ENCODE peak calls at places on chromosomes 13 and 19, in ten cellular contexts. N, B, T, Y, K, O, V, J, Z and Q are unnamed samples. For H3K4me1, the result is how much of the 10 kb centered on the place peaks cover.

GRCh38 chr13:30354481-30355404 is 47.4 kb upstream of the KATNAL1 start:
- DNase-seq in N (no peak), B (no peak), T (no peak), Y (no peak), K (no peak), O (no peak), V (peak), J (no peak), Z (no peak), Q (no peak)

GRCh38 chr19:29015569-29015968 is 197.4 kb downstream of the UQCRFS1 start:
- DNase-seq in N (no peak), B (no peak), T (no peak), Y (no peak), K (no peak), O (no peak), V (no peak), J (no peak), Z (no peak), Q (no peak)

GRCh38 chr19:30209617-30210600 is 162.3 kb upstream of the ZNF536 start:
- DNase-seq in N (no peak), B (no peak), T (no peak), Y (no peak), K (no peak), O (no peak), V (no peak), J (no peak), Z (no peak), Q (no peak)

GRCh38 chr13:112531263-112531794 is 56.6 kb downstream of the TUBGCP3 start:
- DNase-seq in N (peak), B (no peak), T (no peak), Y (no peak), K (no peak), O (no peak), V (no peak), J (no peak), Z (no peak), Q (no peak)

GRCh38 chr19:30718728-30719127 is 346.5 kb downstream of the ZNF536 start:
- DNase-seq in N (peak), B (peak), T (no peak), Y (no peak), K (no peak), O (peak), V (no peak), J (no peak), Z (no peak), Q (no peak)

GRCh38 chr19:32642771-32643170 is 32.2 kb downstream of the ANKRD27 start:
- DNase-seq in N (no peak), B (no peak), T (no peak), Y (peak), K (no peak), O (peak), V (no peak), J (no peak), Z (no peak), Q (no peak)

GRCh38 chr19:48900477-48901452 is 653 bp downstream of the NUCB1 start:
- DNase-seq in N (peak), B (no peak), T (no peak), Y (no peak), K (no peak), O (no peak), V (peak), J (no peak), Z (no peak), Q (no peak)

GRCh38 chr19:58538257-58539168 is 5.4 kb upstream of the TRIM28 start:
- DNase-seq in N (peak), B (peak), T (peak), Y (peak), K (no peak), O (no peak), V (no peak), J (no peak), Z (no peak), Q (no peak)

GRCh38 chr19:3780786-3781304 is 5.3 kb downstream of the MATK start:
- DNase-seq in N (no peak), B (no peak), T (no peak), Y (no peak), K (no peak), O (no peak), V (no peak), J (no peak), Z (no peak), Q (no peak)

GRCh38 chr13:114128348-114128623 is 4.1 kb downstream of the RASA3 start:
- DNase-seq in N (no peak), B (no peak), T (no peak), Y (no peak), K (peak), O (no peak), V (no peak), J (no peak), Z (no peak), Q (no peak)

GRCh38 chr13:20769834-20770233 is 3.9 kb downstream of the EEF1AKMT1 start:
- DNase-seq in N (no peak), B (no peak), T (no peak), Y (no peak), K (no peak), O (no peak), V (no peak), J (no peak), Z (no peak), Q (no peak)

GRCh38 chr19:48966541-48967345 is 1.6 kb downstream of the FTL start:
- DNase-seq in N (peak), B (no peak), T (no peak), Y (no peak), K (no peak), O (no peak), V (no peak), J (no peak), Z (no peak), Q (no peak)

GRCh38 chr19:15488489-15489226 is 9.4 kb upstream of the PGLYRP2 start:
- DNase-seq in N (no peak), B (no peak), T (no peak), Y (no peak), K (no peak), O (no peak), V (no peak), J (no peak), Z (peak), Q (no peak)

GRCh38 chr13:46296920-46297319 is 85.2 kb downstream of the LRRC63 start:
- DNase-seq in N (peak), B (no peak), T (no peak), Y (no peak), K (no peak), O (no peak), V (peak), J (no peak), Z (no peak), Q (no peak)

GRCh38 chr19:32287811-32288227 is 57.6 kb upstream of the ZNF507 start:
- DNase-seq in N (peak), B (peak), T (peak), Y (no peak), K (peak), O (peak), V (peak), J (peak), Z (peak), Q (peak)

GRCh38 chr13:36530050-36530789 is 97.9 kb downstream of the CCNA1 start:
- DNase-seq in N (peak), B (no peak), T (no peak), Y (no peak), K (no peak), O (no peak), V (peak), J (no peak), Z (peak), Q (peak)

GRCh38 chr19:3278749-3279148 is 54.3 kb downstream of the CELF5 start:
- DNase-seq in N (no peak), B (no peak), T (no peak), Y (no peak), K (no peak), O (no peak), V (no peak), J (no peak), Z (no peak), Q (no peak)

DNA sequence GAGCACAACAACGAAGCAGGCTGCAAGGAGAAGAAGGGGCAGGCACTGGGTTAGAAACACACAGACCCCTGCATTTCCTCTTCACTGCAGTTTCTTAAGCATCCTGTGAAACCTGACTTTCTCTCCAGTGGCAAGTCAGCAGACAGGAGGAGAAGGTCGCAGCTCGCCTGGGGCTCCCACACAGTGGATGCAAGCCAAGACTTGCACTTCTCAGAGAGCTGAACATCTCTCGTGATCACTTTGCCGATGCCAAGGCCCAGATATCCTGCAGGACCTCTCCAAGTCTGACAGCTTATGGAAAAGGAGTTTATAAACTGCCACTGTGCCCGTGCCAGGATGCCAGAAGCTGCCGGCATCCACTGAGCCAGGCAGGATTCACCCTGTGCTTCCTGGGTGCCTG is 18.4 kb downstream of the TMEM272 start:
- DNase-seq in N (no peak), B (no peak), T (no peak), Y (no peak), K (no peak), O (peak), V (no peak), J (no peak), Z (peak), Q (peak)
- H3K4me1 ChIP-seq in N (under half), B (under half), T (under half), Y (half or more), K (under half), O (under half), V (under half), J (under half), Z (under half), Q (under half)

GRCh38 chr19:36392916-36393673 is 14.1 kb upstream of the ZFP14 start:
- DNase-seq in N (no peak), B (no peak), T (no peak), Y (no peak), K (no peak), O (no peak), V (no peak), J (no peak), Z (no peak), Q (no peak)
- H3K4me3 ChIP-seq in N (no peak), B (no peak), T (no peak), Y (no peak), K (peak), O (no peak), V (no peak), J (no peak), Z (no peak), Q (no peak)

GRCh38 chr13:97306106-97306505 is 84.0 kb downstream of the MBNL2 start:
- DNase-seq in N (no peak), B (no peak), T (no peak), Y (no peak), K (no peak), O (no peak), V (no peak), J (no peak), Z (no peak), Q (no peak)
- H3K4me1 ChIP-seq in N (under half), B (under half), T (half or more), Y (under half), K (under half), O (under half), V (under half), J (half or more), Z (under half), Q (under half)

DNA sequence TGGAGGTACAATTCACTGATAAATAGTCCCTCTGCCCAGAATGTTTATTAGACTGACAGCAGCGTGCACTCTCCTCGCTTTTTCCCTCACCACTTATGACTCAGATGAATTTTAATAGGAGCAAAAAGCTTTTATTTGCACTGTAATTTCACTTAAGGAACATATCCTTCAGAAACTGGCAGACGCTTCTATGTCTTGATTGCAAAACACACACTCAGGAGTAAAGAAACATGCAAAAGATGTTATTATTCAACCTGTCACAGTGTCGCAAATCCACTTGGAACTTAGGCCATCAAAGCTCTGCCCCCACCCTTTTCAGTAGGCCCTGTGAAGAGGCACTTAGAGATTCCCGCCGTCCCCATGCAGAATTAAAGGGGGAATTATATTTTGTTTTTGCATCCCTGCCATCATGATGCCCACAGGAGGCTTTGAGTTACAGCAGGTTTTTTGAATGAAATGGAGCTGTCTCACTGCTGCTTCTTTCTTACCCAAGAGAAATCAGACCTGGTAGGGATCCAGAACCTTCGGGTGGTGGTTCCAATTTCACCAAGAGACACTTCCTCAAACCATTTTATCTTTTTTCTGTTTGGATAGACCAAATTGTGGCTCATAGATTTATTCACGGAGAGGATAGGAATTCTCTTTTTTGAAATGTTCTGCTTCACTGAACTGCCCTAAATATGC is 74.5 kb downstream of the GGACT start:
- DNase-seq in N (peak), B (no peak), T (no peak), Y (no peak), K (no peak), O (no peak), V (peak), J (no peak), Z (no peak), Q (no peak)
- H3K4me3 ChIP-seq in N (no peak), B (no peak), T (no peak), Y (no peak), K (no peak), O (no peak), V (no peak), J (no peak), Z (no peak), Q (no peak)

DNA sequence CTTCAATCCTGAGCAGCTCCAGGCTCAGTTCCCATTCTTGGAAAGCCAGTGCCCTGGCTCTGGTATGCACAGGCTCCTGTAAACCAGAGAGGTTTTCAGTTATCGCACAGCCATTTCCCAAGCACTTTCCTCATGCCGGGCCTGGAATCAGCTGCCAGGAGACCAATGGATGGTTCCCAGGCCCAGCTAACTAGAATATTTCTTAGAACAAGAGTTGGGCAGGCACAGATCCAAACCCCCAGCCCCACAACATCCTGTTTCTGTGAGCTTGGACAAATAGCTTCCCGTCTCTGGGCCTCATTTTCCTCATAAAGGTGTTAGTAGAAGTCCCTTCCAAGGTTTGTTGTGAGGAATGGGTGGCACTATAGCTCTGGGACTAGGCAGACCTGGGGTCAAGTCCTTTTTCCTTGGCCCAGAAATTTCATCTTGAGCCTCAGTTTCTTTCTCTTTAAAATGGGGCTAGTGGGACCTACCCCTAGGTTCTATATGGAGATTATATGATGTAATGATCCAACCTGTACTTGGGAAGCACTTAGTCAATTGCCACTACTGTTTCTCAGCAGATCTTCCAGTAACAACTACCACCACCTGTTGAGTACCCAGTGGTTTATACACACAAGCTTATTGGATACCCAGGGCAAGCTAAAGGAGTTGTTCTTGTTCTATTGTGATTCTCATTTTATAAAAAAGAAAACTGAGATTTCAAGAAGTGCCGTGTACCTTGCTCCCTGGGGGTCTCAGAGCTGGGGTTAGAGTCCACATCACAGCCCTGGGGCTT is 5.1 kb upstream of the CCDC97 start:
- DNase-seq in N (no peak), B (no peak), T (no peak), Y (no peak), K (no peak), O (no peak), V (no peak), J (no peak), Z (no peak), Q (no peak)
- H3K4me1 ChIP-seq in N (under half), B (under half), T (under half), Y (half or more), K (under half), O (under half), V (under half), J (under half), Z (under half), Q (under half)

DNA sequence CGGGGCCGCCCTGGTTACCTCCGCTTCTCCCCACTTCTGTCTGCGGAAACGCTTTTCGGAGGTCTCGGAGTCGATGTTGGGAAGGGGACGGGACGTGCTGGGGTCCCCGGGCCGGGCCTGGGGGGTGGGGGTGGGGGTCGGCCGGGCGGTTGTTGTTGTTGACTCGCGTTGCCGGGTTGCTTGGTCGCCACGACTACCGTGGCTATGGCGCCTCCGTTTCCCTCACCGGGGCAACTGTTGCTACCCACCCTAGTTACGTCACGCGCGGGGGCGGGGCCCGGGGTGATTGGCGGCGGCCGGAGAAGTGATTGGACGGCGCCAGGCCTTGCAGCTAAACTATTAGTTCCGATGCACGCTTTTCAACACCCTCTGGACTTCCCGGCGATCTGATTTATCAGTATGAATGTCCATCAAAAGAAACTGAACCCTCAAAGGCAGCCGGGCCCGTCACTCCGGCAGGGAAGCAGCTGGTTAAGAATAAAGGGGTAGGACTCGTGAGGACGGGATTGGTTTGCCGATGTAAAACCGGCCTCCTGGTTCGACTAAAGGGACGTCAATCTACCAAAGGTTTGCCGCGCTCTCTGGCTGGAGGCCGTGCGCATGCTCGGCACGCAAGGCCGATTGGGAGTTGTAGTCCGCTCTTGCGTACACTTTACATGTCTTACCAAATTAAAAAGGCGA is at the start of gene RFX1:
- DNase-seq in N (peak), B (peak), T (peak), Y (peak), K (peak), O (peak), V (peak), J (peak), Z (peak), Q (peak)
- H3K4me3 ChIP-seq in N (peak), B (peak), T (peak), Y (peak), K (peak), O (peak), V (peak), J (peak), Z (peak), Q (peak)

GRCh38 chr19:35207391-35207871 is 21.1 kb downstream of the FAM187B start:
- DNase-seq in N (no peak), B (no peak), T (no peak), Y (peak), K (no peak), O (no peak), V (no peak), J (no peak), Z (no peak), Q (no peak)

GRCh38 chr19:35204799-35205732 is 23.5 kb downstream of the FAM187B start:
- DNase-seq in N (no peak), B (no peak), T (no peak), Y (no peak), K (no peak), O (peak), V (no peak), J (peak), Z (no peak), Q (no peak)

GRCh38 chr19:35205733-35206323 is 22.7 kb downstream of the FAM187B start:
- DNase-seq in N (no peak), B (no peak), T (no peak), Y (no peak), K (no peak), O (no peak), V (no peak), J (no peak), Z (no peak), Q (no peak)

GRCh38 chr19:35206855-35207254 is 21.7 kb downstream of the FAM187B start:
- DNase-seq in N (no peak), B (no peak), T (peak), Y (no peak), K (no peak), O (no peak), V (no peak), J (no peak), Z (no peak), Q (no peak)

DNA sequence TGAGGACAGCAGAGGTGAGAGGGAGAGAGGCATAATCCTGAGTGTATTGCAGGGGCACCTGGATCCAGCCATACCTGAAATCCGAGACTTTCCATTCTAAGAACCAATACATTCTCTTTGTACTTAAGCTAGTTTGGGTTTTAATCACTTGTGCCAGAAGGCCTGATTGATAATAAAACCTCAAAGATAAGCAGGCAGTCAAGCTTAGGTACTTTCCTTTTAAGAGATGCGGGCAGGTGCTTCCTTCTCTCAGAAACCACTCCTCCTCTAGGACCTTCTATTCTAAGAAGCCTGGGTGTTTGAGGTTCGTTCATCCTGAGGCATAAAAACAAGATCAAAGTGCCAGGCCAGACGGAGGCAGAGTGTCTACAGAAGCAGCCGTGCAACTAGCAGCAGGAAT is 22.2 kb downstream of the FAM187B start:
- DNase-seq in N (no peak), B (no peak), T (no peak), Y (peak), K (no peak), O (peak), V (no peak), J (no peak), Z (no peak), Q (no peak)
- H3K4me1 ChIP-seq in N (under half), B (under half), T (under half), Y (half or more), K (under half), O (under half), V (under half), J (under half), Z (under half), Q (under half)

DNA sequence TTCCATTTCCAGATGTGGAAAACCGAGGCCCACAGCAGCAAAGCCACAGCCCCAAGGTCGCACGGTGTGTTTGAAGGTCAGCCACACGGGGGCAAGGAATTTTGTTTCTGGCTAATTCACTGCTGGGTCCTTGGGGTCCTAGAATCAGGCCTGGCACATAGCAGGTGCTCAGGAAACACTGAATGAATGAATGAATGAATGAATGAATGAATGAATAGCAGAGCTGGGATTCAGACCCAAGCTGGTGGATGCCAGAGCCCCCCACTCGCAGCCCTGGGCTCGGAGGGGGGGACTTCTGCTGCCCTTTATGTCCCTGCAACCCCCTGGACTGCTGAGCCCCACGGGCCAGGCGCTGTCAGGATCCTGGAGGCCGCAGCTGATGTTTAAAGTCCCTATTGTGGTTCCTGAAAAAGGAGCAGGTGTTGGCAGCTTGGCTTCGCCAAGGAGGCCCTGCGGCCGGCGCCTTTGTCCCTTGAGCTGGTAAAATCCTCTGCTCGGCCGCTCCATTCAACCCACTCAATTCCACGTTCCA is 37.1 kb downstream of the ZNRF4 start:
- DNase-seq in N (no peak), B (no peak), T (no peak), Y (no peak), K (no peak), O (no peak), V (no peak), J (no peak), Z (no peak), Q (no peak)
- H3K4me3 ChIP-seq in N (no peak), B (no peak), T (no peak), Y (no peak), K (no peak), O (no peak), V (no peak), J (no peak), Z (no peak), Q (no peak)